ENCODE peak calls at places on chromosomes 2 and 18, in six cellular contexts. N, O, R, U, V and K are unnamed samples.

GRCh38 chr2:220434365-220434764 is 806.9 kb downstream of the SLC4A3 start:
- DNase-seq in R (no peak), O (peak), U (no peak), N (no peak), V (no peak), K (peak)

GRCh38 chr18:77119101-77119850 is 13.3 kb downstream of the MBP start:
- DNase-seq in R (no peak), U (no peak), N (no peak), V (no peak), O (no peak), K (no peak)

GRCh38 chr2:98805412-98806265 is 74.7 kb upstream of the MGAT4A start:
- DNase-seq in V (no peak), N (no peak), O (peak), R (no peak), U (peak), K (peak)

GRCh38 chr2:144511945-144512344 is 8.0 kb downstream of the ZEB2 start:
- DNase-seq in N (no peak), U (no peak), V (no peak), O (no peak), R (no peak), K (no peak)

GRCh38 chr2:73920577-73921545 is 5.8 kb upstream of the DGUOK start:
- DNase-seq in V (peak), N (peak), O (peak), U (no peak), R (peak), K (peak)

GRCh38 chr2:84919885-84920580 is 14.6 kb downstream of the TMSB10 start:
- DNase-seq in N (no peak), O (peak), V (no peak), U (peak), R (no peak), K (peak)

GRCh38 chr18:75799449-75800330 is 372.2 kb upstream of the SMIM21 start:
- DNase-seq in R (no peak), N (no peak), U (no peak), O (no peak), V (no peak), K (peak)

GRCh38 chr2:241218131-241219029 is 29.9 kb downstream of the ANO7 start:
- DNase-seq in N (peak), R (peak), V (peak), U (peak), O (peak), K (peak)

GRCh38 chr2:100416939-100417744 is at the start of gene CHST10:
- DNase-seq in R (peak), U (peak), O (peak), N (peak), V (peak), K (peak)

GRCh38 chr18:79867666-79868065 is 69.9 kb downstream of the KCNG2 start:
- DNase-seq in N (no peak), R (no peak), V (no peak), O (no peak), U (no peak), K (no peak)

GRCh38 chr2:58870704-58871103 is 629.6 kb upstream of the FANCL start:
- DNase-seq in U (no peak), O (peak), R (no peak), V (no peak), N (no peak), K (no peak)

GRCh38 chr2:155368934-155369333 is 670.4 kb downstream of the KCNJ3 start:
- DNase-seq in N (no peak), O (peak), U (no peak), V (no peak), R (no peak), K (no peak)

GRCh38 chr2:29260151-29260772 is 145.0 kb downstream of the CLIP4 start:
- DNase-seq in U (no peak), O (peak), N (no peak), R (no peak), V (no peak), K (no peak)

GRCh38 chr2:187580462-187581124 is 26.4 kb upstream of the TFPI start:
- DNase-seq in V (no peak), O (peak), N (no peak), U (no peak), R (no peak), K (peak)

GRCh38 chr2:140013556-140014270 is 1233.5 kb upstream of the NXPH2 start:
- DNase-seq in U (no peak), N (no peak), O (no peak), R (no peak), V (no peak), K (no peak)

GRCh38 chr2:128145651-128146050 is 54.7 kb downstream of the UGGT1 start:
- DNase-seq in R (no peak), N (no peak), V (no peak), O (peak), U (no peak), K (no peak)
- H3K4me2 ChIP-seq in R (no peak), N (no peak), V (no peak), O (no peak), U (no peak), K (no peak)

DNA sequence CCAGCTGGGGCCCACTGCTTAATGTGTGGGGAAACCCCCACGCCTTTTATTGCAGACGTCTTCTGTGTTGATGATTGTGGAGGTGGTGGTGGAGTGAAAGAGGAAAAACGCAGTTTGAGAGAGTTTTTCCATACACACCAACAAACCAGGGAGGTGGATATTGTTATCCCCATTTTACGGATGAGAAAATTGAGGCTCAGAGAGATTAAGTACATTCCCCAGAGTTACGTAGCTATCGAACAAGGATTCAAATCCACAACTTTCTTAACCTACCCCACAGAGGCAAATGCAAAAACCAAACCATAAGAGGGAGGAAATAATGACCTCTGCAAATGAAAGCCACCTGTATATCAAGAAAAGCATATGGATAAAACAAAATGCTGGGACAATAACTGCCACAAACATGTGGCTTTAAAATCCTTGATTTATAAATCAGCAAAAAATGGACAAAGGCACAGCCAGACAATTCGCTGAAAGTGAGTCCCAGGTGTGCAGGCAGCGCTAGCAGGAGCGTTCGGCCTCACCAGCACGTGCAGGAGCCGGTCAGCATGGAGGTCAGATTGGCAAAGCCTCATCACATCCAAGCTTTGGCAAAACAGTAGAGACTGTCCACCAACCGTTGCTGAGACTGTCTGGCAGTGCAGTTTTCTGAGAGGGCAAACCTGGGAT is 12.6 kb upstream of the RAB17 start:
- DNase-seq in N (no peak), U (no peak), V (no peak), R (no peak), O (no peak), K (no peak)
- H3K23ac ChIP-seq in N (no peak), U (no peak), V (no peak), R (no peak), O (peak), K (no peak)

GRCh38 chr2:70399046-70399445 is 97.2 kb upstream of the FAM136A start:
- DNase-seq in N (no peak), R (no peak), V (no peak), O (no peak), U (no peak), K (no peak)

GRCh38 chr2:70400539-70400938 is 98.7 kb upstream of the FAM136A start:
- DNase-seq in U (no peak), O (no peak), R (no peak), V (no peak), N (no peak), K (no peak)

GRCh38 chr2:70403267-70404053 is 101.6 kb upstream of the FAM136A start:
- DNase-seq in U (no peak), V (no peak), R (no peak), O (no peak), N (no peak), K (no peak)
- H2AFZ ChIP-seq in U (no peak), V (peak), R (no peak), O (no peak), N (peak), K (no peak)

GRCh38 chr2:175620035-175620434 is 382.0 kb downstream of the LNPK start:
- DNase-seq in V (no peak), R (no peak), U (no peak), N (no peak), O (no peak), K (no peak)

GRCh38 chr2:175619591-175619990 is 382.5 kb downstream of the LNPK start:
- DNase-seq in N (no peak), R (no peak), O (no peak), U (no peak), V (no peak), K (no peak)

GRCh38 chr2:175619179-175619578 is 382.9 kb downstream of the LNPK start:
- DNase-seq in U (no peak), N (no peak), R (no peak), O (no peak), V (no peak), K (no peak)

GRCh38 chr2:175626796-175627195 is 375.3 kb downstream of the LNPK start:
- DNase-seq in V (no peak), R (no peak), O (no peak), N (no peak), U (no peak), K (no peak)

DNA sequence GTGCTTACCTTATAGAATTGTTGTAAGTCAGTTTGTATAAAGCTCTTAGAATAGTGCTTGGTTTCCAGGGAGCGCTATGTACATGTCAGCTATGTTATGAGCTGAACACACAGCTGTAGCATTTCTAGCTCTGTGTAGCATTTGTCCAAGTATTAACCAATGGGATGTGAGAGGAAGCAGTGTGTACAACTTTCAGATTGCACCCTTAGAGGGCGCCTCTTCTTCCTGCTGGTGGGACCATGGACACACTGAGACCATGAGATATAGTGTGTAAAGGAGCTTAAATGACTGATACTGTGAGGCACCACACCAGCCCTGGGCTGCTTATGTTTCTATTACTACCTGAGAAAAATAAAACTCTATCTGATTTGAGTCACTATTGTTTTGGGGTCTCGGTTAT is 380.2 kb downstream of the LNPK start:
- DNase-seq in O (no peak), N (no peak), U (no peak), R (no peak), V (no peak), K (no peak)
- H3K4me2 ChIP-seq in O (no peak), N (no peak), U (no peak), R (no peak), V (no peak), K (no peak)